ENCODE peak calls at places on chromosomes 13 and 19, in four cellular contexts. One of them, this sample, is unnamed.

GRCh38 chr13:74747186-74747955 is 613.2 kb upstream of the KLF12 start:
- DNase-seq in AG09309: no peak
- DNase-seq in fibroblast of pulmonary artery: no peak
- DNase-seq in bronchial epithelial cell: no peak
- DNase-seq in this sample: no peak

GRCh38 chr13:23960566-23961156 is 63.4 kb upstream of the C1QTNF9B start:
- DNase-seq in AG09309: no peak
- DNase-seq in fibroblast of pulmonary artery: peak
- DNase-seq in bronchial epithelial cell: peak
- DNase-seq in this sample: no peak

GRCh38 chr19:17758528-17758927 is 7.3 kb downstream of the FCHO1 start:
- DNase-seq in AG09309: no peak
- DNase-seq in fibroblast of pulmonary artery: no peak
- DNase-seq in bronchial epithelial cell: no peak
- DNase-seq in this sample: no peak

GRCh38 chr13:28531195-28531955 is 36.4 kb upstream of the FLT1 start:
- DNase-seq in AG09309: no peak
- DNase-seq in fibroblast of pulmonary artery: peak
- DNase-seq in bronchial epithelial cell: no peak
- DNase-seq in this sample: no peak

GRCh38 chr19:39494661-39495060 is 4.1 kb upstream of the DLL3 start:
- DNase-seq in AG09309: no peak
- DNase-seq in fibroblast of pulmonary artery: no peak
- DNase-seq in bronchial epithelial cell: no peak
- DNase-seq in this sample: no peak

GRCh38 chr19:17049711-17050280 is 23.2 kb upstream of the CPAMD8 start:
- DNase-seq in AG09309: peak
- DNase-seq in fibroblast of pulmonary artery: peak
- DNase-seq in bronchial epithelial cell: peak
- DNase-seq in this sample: no peak

GRCh38 chr13:86446311-86446710 is 647.1 kb upstream of the SLITRK6 start:
- DNase-seq in AG09309: no peak
- DNase-seq in fibroblast of pulmonary artery: peak
- DNase-seq in bronchial epithelial cell: peak
- DNase-seq in this sample: no peak

GRCh38 chr19:3403489-3404323 is 37.3 kb downstream of the NFIC start:
- DNase-seq in AG09309: peak
- DNase-seq in fibroblast of pulmonary artery: peak
- DNase-seq in bronchial epithelial cell: no peak
- DNase-seq in this sample: peak

GRCh38 chr13:77386880-77387606 is 60.1 kb upstream of the MYCBP2 start:
- DNase-seq in AG09309: peak
- DNase-seq in fibroblast of pulmonary artery: peak
- DNase-seq in bronchial epithelial cell: no peak
- DNase-seq in this sample: no peak

GRCh38 chr13:51733656-51734334 is 70.2 kb downstream of the DHRS12 start:
- DNase-seq in AG09309: no peak
- DNase-seq in fibroblast of pulmonary artery: no peak
- DNase-seq in bronchial epithelial cell: peak
- DNase-seq in this sample: no peak

GRCh38 chr13:45055902-45056648 is 64.2 kb upstream of the GTF2F2 start:
- DNase-seq in AG09309: peak
- DNase-seq in fibroblast of pulmonary artery: peak
- DNase-seq in bronchial epithelial cell: peak
- DNase-seq in this sample: peak

GRCh38 chr13:100648354-100648753 is 26.2 kb downstream of the TMTC4 start:
- DNase-seq in AG09309: no peak
- DNase-seq in fibroblast of pulmonary artery: peak
- DNase-seq in bronchial epithelial cell: no peak
- DNase-seq in this sample: no peak

GRCh38 chr19:33486936-33487793 is 34.4 kb downstream of the PEPD start:
- DNase-seq in AG09309: no peak
- DNase-seq in fibroblast of pulmonary artery: no peak
- DNase-seq in bronchial epithelial cell: no peak
- DNase-seq in this sample: no peak

GRCh38 chr19:2047076-2047448 is 4.0 kb downstream of the MKNK2 start:
- DNase-seq in AG09309: no peak
- DNase-seq in fibroblast of pulmonary artery: no peak
- DNase-seq in bronchial epithelial cell: no peak
- DNase-seq in this sample: no peak
- TF ChIP-seq CTCF in AG09309: no peak
- TF ChIP-seq CTCF in fibroblast of pulmonary artery: no peak
- TF ChIP-seq CTCF in bronchial epithelial cell: no peak
- TF ChIP-seq CTCF in this sample: no peak

DNA sequence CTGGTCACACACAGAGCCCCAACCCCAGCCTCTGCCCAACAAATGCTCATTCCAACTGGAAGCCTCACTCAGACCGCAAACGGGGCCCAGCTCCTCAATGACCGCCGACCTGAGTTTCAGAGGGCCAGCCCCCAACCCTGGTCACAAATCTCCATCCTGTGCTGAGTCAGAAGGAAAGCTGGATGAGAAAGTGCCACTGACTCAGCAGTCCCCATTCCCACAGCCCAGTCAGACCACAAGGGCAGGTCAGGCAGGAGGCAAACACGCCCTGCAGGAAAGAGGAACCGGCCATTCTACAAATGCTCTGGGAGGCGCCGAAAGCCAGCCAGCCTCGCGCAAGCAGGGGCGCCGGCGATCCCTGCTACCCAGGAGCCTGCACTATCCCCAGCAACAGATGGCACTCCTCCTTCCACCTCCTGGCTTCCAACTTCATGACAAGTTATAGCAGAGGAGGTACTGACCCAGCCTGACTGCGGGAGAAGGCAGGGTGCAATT is 14.1 kb upstream of the PRKD2 start:
- DNase-seq in AG09309: peak
- DNase-seq in fibroblast of pulmonary artery: peak
- DNase-seq in bronchial epithelial cell: peak
- DNase-seq in this sample: no peak
- H3K4me3 ChIP-seq in AG09309: no peak
- H3K4me3 ChIP-seq in fibroblast of pulmonary artery: no peak
- H3K4me3 ChIP-seq in bronchial epithelial cell: no peak
- H3K4me3 ChIP-seq in this sample: no peak

GRCh38 chr13:106867249-106867648 is 299.3 kb upstream of the ARGLU1 start:
- DNase-seq in AG09309: no peak
- DNase-seq in fibroblast of pulmonary artery: peak
- DNase-seq in bronchial epithelial cell: no peak
- DNase-seq in this sample: no peak
- TF ChIP-seq CTCF in AG09309: no peak
- TF ChIP-seq CTCF in fibroblast of pulmonary artery: peak
- TF ChIP-seq CTCF in bronchial epithelial cell: no peak
- TF ChIP-seq CTCF in this sample: no peak

DNA sequence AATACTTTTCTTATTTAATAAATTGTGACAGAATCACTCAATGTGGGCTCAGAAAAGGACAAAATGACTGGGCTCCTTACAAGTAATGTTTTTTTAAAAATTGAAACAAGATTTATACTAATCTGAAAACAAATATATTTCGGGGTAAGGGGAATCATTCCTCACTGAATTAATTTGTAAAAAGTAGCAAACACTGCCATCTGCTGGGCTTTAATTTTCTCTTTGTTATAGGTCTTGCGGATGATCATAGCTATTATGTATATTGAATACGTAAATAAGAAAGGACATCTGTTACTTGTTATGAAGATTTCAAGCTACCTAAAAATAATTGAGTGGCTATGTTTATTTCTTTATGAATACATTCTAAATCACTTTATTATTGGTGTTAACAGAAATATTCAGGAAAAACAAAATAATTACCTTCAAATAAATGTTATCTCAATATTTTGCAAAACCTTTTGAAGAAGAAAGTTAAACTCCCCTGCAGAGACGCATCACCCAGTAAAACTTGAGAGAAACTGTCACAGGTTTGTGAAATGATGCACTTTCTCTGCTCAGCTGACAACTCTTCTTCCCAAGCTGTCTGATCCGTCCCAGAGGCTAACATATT is 17.8 kb upstream of the ENOX1 start:
- DNase-seq in AG09309: no peak
- DNase-seq in fibroblast of pulmonary artery: peak
- DNase-seq in bronchial epithelial cell: peak
- DNase-seq in this sample: no peak
- H3K4me3 ChIP-seq in AG09309: peak
- H3K4me3 ChIP-seq in fibroblast of pulmonary artery: peak
- H3K4me3 ChIP-seq in bronchial epithelial cell: no peak
- H3K4me3 ChIP-seq in this sample: no peak

DNA sequence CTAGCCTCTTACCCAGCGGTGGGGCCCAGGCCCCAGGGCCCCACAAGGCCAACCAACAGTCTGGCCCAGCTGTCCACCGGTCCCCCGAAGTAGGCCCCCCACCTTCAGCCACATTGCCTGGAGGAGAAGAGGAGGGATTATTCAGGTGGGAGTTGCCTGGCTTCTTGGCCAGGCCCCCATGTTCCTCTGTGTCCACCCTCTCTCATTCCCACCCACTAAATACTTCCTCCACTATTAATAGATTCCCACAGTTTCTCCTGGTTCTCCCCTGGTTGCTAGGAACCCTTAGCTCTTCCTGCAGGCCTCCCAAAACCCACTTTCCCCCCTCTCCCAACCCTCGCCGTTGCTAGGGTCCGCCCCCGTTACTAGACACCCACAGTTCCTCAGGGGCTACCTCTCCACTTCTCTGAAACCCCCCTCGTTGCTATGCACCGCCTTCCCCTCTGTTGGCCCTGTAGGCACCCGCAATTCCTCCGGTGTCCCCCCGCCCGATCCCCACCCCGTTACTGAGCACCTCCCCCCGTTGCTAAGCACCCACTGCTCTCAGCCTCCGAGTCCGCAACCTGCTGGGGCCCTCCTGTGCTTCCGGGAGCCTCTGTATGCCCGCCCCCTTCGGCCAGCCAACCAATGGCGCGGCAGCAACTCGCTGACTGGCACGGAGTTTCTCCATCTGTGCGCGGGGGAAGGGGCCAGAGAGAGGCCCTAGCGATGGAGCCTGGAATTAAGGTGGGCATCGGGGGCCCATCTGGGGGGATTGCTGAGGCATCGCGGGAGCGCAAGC is 2.0 kb downstream of the COQ8B start:
- DNase-seq in AG09309: peak
- DNase-seq in fibroblast of pulmonary artery: peak
- DNase-seq in bronchial epithelial cell: peak
- DNase-seq in this sample: peak
- TF ChIP-seq CTCF in AG09309: no peak
- TF ChIP-seq CTCF in fibroblast of pulmonary artery: no peak
- TF ChIP-seq CTCF in bronchial epithelial cell: no peak
- TF ChIP-seq CTCF in this sample: no peak

This sample was measured in HFF-Myc.